ENCODE peak calls at places on chromosomes 2 and 18, in ten cellular contexts. Y is hepatocyte, I is MM.1S, S is IMR-90, G is dorsolateral prefrontal cortex, O is fibroblast of lung, C is A673, X is AG04450, J is OCI-LY7, N is adrenal gland. T is an unnamed sample.

GRCh38 chr18:47613929-47614328 is 316.5 kb downstream of the SMAD2 start:
- DNase-seq in S (no peak), O (no peak), Y (no peak), G (no peak), C (no peak), I (no peak), X (no peak), N (no peak), J (no peak), T (no peak)

GRCh38 chr2:181999255-181999654 is 13.6 kb downstream of the PPP1R1C start:
- DNase-seq in N (no peak), I (no peak), O (no peak), C (no peak), J (no peak), X (no peak), G (no peak), S (no peak), Y (no peak), T (no peak)

GRCh38 chr18:46622999-46623398 is 34.0 kb downstream of the LOXHD1 start:
- DNase-seq in S (peak; percentile 15), I (peak; percentile 78), X (no peak), J (peak; percentile 0), G (no peak), N (no peak), O (peak; percentile 22), Y (no peak), C (peak; percentile 60), T (no peak)

GRCh38 chr2:230230087-230230486 is 4.6 kb downstream of the SP140 start:
- DNase-seq in I (no peak), S (peak; percentile 90), G (no peak), J (no peak), N (no peak), X (peak; percentile 38), Y (no peak), O (peak; percentile 64), C (no peak), T (no peak)

GRCh38 chr2:160324161-160324768 is 124.2 kb upstream of the ITGB6 start:
- DNase-seq in G (no peak), X (no peak), C (peak; percentile 61), O (peak; percentile 77), I (peak; percentile 50), S (peak; percentile 70), J (peak; percentile 49), N (peak; percentile 54), Y (peak; percentile 65), T (no peak)

GRCh38 chr2:31384351-31384750 is 30.2 kb downstream of the XDH start:
- DNase-seq in S (peak; percentile 96), X (peak; percentile 82), J (no peak), I (no peak), C (no peak), G (no peak), Y (peak; percentile 25), N (no peak), O (peak; percentile 94), T (no peak)

GRCh38 chr2:204871246-204871953 is 326.1 kb downstream of the PARD3B start:
- DNase-seq in Y (peak; percentile 45), S (peak; percentile 69), J (no peak), N (no peak), G (no peak), C (peak; percentile 53), I (no peak), X (peak; percentile 18), O (peak; percentile 77), T (no peak)

GRCh38 chr2:107694667-107695066 is 132.0 kb upstream of the RGPD4 start:
- DNase-seq in S (no peak), J (no peak), G (no peak), N (no peak), O (no peak), X (no peak), I (no peak), C (no peak), Y (no peak), T (no peak)

GRCh38 chr2:127085260-127085666 is 21.7 kb downstream of the BIN1 start:
- DNase-seq in I (no peak), N (no peak), X (no peak), G (no peak), Y (peak; percentile 74), S (peak; percentile 23), C (no peak), J (no peak), O (no peak), T (no peak)
- H3K27ac ChIP-seq in I (no peak overlapping the region), N (no peak overlapping the region), X (peak overlapping the region; percentile 98), G (peak overlapping the region; percentile 87), Y (peak overlapping the region; percentile 95), S (peak overlapping the region; percentile 88), C (no peak overlapping the region), J (no peak overlapping the region), O (peak overlapping the region; percentile 77), T (peak overlapping the region; percentile 47)

GRCh38 chr2:134257516-134257915 is 3.6 kb downstream of the MGAT5 start:
- DNase-seq in O (no peak), I (no peak), X (no peak), C (no peak), J (no peak), G (no peak), Y (no peak), N (no peak), S (no peak), T (no peak)

GRCh38 chr2:134256961-134257360 is 3.1 kb downstream of the MGAT5 start:
- DNase-seq in I (no peak), S (no peak), G (no peak), J (no peak), O (no peak), X (no peak), N (no peak), C (no peak), Y (no peak), T (no peak)

GRCh38 chr2:134258684-134259408 is 5.0 kb downstream of the MGAT5 start:
- DNase-seq in Y (no peak), X (no peak), G (peak; percentile 81), S (no peak), C (no peak), O (no peak), J (peak; percentile 73), I (peak; percentile 67), N (no peak), T (no peak)

GRCh38 chr2:134259571-134259970 is 5.7 kb downstream of the MGAT5 start:
- DNase-seq in J (no peak), N (no peak), O (no peak), C (no peak), G (no peak), Y (no peak), S (peak; percentile 14), X (no peak), I (no peak), T (no peak)

GRCh38 chr2:134257965-134258683 is 4.3 kb downstream of the MGAT5 start:
- DNase-seq in I (no peak), J (no peak), Y (no peak), N (no peak), O (no peak), C (no peak), X (no peak), G (no peak), S (no peak), T (no peak)
- H3K4me3 ChIP-seq in I (no peak overlapping the region), J (peak overlapping the region; percentile 6), Y (no peak overlapping the region), N (no peak overlapping the region), O (no peak overlapping the region), C (no peak overlapping the region), X (no peak overlapping the region), G (no peak overlapping the region), S (no peak overlapping the region), T (no peak overlapping the region)

GRCh38 chr2:26067186-26067974 is 33.5 kb downstream of the RAB10 start:
- DNase-seq in S (no peak), I (no peak), G (no peak), C (no peak), J (no peak), X (no peak), O (no peak), N (no peak), Y (no peak), T (no peak)

GRCh38 chr2:26064846-26065245 is 31.0 kb downstream of the RAB10 start:
- DNase-seq in I (no peak), C (no peak), S (no peak), G (no peak), Y (no peak), J (no peak), X (no peak), O (no peak), N (no peak), T (no peak)

GRCh38 chr2:26067980-26068507 is 34.2 kb downstream of the RAB10 start:
- DNase-seq in O (no peak), Y (no peak), G (no peak), X (no peak), S (no peak), N (no peak), C (no peak), I (peak; percentile 32), J (peak; percentile 16), T (no peak)

GRCh38 chr2:26070684-26071189 is 36.9 kb downstream of the RAB10 start:
- DNase-seq in S (no peak), G (no peak), O (no peak), C (no peak), N (no peak), Y (no peak), X (no peak), J (no peak), I (no peak), T (no peak)

DNA sequence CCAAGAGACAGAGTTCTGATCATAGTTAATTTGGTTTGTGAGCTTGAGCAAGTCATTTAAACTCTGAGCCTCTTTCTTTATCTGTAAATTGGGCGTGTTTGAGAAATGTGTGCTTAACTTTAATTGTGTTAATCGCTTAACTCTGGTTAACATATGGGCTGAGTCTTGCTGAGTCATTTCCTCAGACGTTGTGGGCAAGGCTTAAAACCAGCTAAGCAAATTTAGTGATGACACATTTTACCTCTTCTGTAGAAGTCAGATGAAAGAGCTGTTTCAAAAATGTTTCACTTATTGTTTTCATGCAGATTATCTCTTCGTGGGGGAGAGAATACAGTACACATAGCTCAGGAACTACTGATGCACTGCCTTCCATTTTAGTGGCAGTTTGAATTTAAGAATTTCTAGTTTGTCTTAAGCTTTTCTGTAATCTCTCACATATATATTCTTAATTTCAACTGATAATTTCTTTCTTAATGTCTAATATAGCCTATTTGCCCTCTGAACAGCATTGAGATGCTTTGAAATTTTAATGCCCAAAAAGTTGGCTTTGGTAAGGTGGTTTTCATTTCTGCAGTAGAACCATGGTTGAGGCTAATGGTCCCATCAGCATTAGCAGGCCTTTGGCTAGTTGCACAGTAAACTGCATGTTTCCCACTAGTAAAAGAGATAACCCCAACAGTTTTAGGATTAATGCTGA is 34.9 kb downstream of the RAB10 start:
- DNase-seq in I (peak; percentile 92), O (peak; percentile 82), Y (peak; percentile 36), X (peak; percentile 53), S (peak; percentile 91), N (no peak), J (peak; percentile 45), G (no peak), C (peak; percentile 86), T (no peak)
- H3K27ac ChIP-seq in I (peak overlapping the region; percentile 73), O (peak overlapping the region; percentile 71), Y (peak overlapping the region; percentile 34), X (peak overlapping the region; percentile 79), S (peak overlapping the region; percentile 26), N (no peak overlapping the region), J (peak overlapping the region; percentile 51), G (no peak overlapping the region), C (peak overlapping the region; percentile 82), T (no peak overlapping the region)

GRCh38 chr2:38075436-38076249 is at the start of gene CYP1B1:
- DNase-seq in J (no peak), X (no peak), I (no peak), G (no peak), S (no peak), Y (no peak), C (no peak), O (no peak), N (peak; percentile 42), T (no peak)

GRCh38 chr2:38077431-38077769 is 1.4 kb upstream of the CYP1B1 start:
- DNase-seq in C (no peak), I (no peak), J (no peak), Y (no peak), O (no peak), G (no peak), X (no peak), N (no peak), S (no peak), T (no peak)

GRCh38 chr2:38076710-38077430 is 919 bp upstream of the CYP1B1 start:
- DNase-seq in I (peak; percentile 72), O (peak; percentile 92), S (peak; percentile 90), N (peak; percentile 82), X (peak; percentile 42), G (peak; percentile 54), J (no peak), Y (peak; percentile 93), C (peak; percentile 81), T (peak; percentile 85)

GRCh38 chr2:38074775-38075435 is 1.0 kb downstream of the CYP1B1 start:
- DNase-seq in I (no peak), X (no peak), C (no peak), S (no peak), O (peak; percentile 47), J (no peak), N (peak; percentile 24), G (peak; percentile 43), Y (peak; percentile 60), T (no peak)

DNA sequence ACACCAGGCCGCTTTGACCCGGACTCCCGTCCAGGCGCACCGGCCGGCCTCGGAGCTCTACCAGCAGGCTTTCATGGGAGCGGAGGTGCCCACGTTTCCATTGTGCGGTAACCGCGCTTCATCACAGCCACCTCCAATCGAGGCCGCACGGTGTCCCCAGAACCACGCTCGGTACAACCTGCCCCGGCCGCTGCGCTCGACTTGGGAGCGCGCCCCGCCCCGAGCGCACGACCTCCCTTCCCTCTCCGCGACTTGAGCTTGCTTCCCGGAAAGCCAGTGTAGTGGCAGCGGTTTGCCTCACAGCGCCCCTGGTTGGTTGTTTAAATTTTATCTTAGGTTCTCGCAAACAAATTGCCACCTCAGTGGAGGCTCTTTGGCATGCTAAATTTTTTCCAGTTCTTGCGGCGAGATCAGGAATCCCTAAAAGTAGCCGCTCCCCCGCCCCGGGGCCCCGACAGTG is 329 bp upstream of the CYP1B1 start:
- DNase-seq in Y (peak; percentile 88), J (no peak), N (peak; percentile 81), C (peak; percentile 85), I (peak; percentile 53), O (peak; percentile 89), X (no peak), S (peak; percentile 68), G (peak; percentile 51), T (peak; percentile 90)
- H3K4me3 ChIP-seq in Y (peak overlapping the region; percentile 67), J (no peak overlapping the region), N (no peak overlapping the region), C (peak overlapping the region; percentile 55), I (peak overlapping the region; percentile 76), O (peak overlapping the region; percentile 52), X (peak overlapping the region; percentile 53), S (peak overlapping the region; percentile 35), G (peak overlapping the region; percentile 62), T (peak overlapping the region; percentile 62)